ENCODE peak calls at places on chromosome 1, in seven cellular contexts. One of them, this sample, is unnamed.

GRCh38 chr1:43284065-43284464 is 1.3 kb downstream of the C1orf210 start:
- DNase-seq in T-helper 2 cell: no peak
- DNase-seq in stimulated activated CD8-positive, alpha-beta memory T cell treated with anti-CD3 and anti-CD28 coated beads, Interleukin-2, amount 100 ng/mL, for 48 hours: no peak
- DNase-seq in IMR-90: no peak
- DNase-seq in activated CD4-positive, alpha-beta T cell treated with anti-CD3 and anti-CD28 coated beads for 48 hours: no peak
- DNase-seq in GM04504: no peak
- DNase-seq in HuH-7: no peak
- DNase-seq in this sample: no peak

GRCh38 chr1:67390041-67390887 is 39.9 kb downstream of the SERBP1 start:
- DNase-seq in T-helper 2 cell: no peak
- DNase-seq in stimulated activated CD8-positive, alpha-beta memory T cell treated with anti-CD3 and anti-CD28 coated beads, Interleukin-2, amount 100 ng/mL, for 48 hours: no peak
- DNase-seq in IMR-90: peak
- DNase-seq in activated CD4-positive, alpha-beta T cell treated with anti-CD3 and anti-CD28 coated beads for 48 hours: no peak
- DNase-seq in GM04504: no peak
- DNase-seq in HuH-7: no peak
- DNase-seq in this sample: no peak

GRCh38 chr1:236989290-236990051 is 14.8 kb downstream of the MT1HL1 start:
- DNase-seq in T-helper 2 cell: no peak
- DNase-seq in stimulated activated CD8-positive, alpha-beta memory T cell treated with anti-CD3 and anti-CD28 coated beads, Interleukin-2, amount 100 ng/mL, for 48 hours: no peak
- DNase-seq in IMR-90: no peak
- DNase-seq in activated CD4-positive, alpha-beta T cell treated with anti-CD3 and anti-CD28 coated beads for 48 hours: no peak
- DNase-seq in GM04504: no peak
- DNase-seq in HuH-7: no peak
- DNase-seq in this sample: no peak

GRCh38 chr1:26317612-26318337 is at the start of gene CD52:
- DNase-seq in T-helper 2 cell: peak
- DNase-seq in stimulated activated CD8-positive, alpha-beta memory T cell treated with anti-CD3 and anti-CD28 coated beads, Interleukin-2, amount 100 ng/mL, for 48 hours: peak
- DNase-seq in IMR-90: no peak
- DNase-seq in activated CD4-positive, alpha-beta T cell treated with anti-CD3 and anti-CD28 coated beads for 48 hours: peak
- DNase-seq in GM04504: no peak
- DNase-seq in HuH-7: no peak
- DNase-seq in this sample: no peak

GRCh38 chr1:117070124-117070523 is 10.0 kb downstream of the TTF2 start:
- DNase-seq in T-helper 2 cell: no peak
- DNase-seq in stimulated activated CD8-positive, alpha-beta memory T cell treated with anti-CD3 and anti-CD28 coated beads, Interleukin-2, amount 100 ng/mL, for 48 hours: no peak
- DNase-seq in IMR-90: peak
- DNase-seq in activated CD4-positive, alpha-beta T cell treated with anti-CD3 and anti-CD28 coated beads for 48 hours: no peak
- DNase-seq in GM04504: no peak
- DNase-seq in HuH-7: no peak
- DNase-seq in this sample: no peak

GRCh38 chr1:234433563-234434285 is 45.3 kb downstream of the TARBP1 start:
- DNase-seq in T-helper 2 cell: no peak
- DNase-seq in stimulated activated CD8-positive, alpha-beta memory T cell treated with anti-CD3 and anti-CD28 coated beads, Interleukin-2, amount 100 ng/mL, for 48 hours: no peak
- DNase-seq in IMR-90: peak
- DNase-seq in activated CD4-positive, alpha-beta T cell treated with anti-CD3 and anti-CD28 coated beads for 48 hours: no peak
- DNase-seq in GM04504: no peak
- DNase-seq in HuH-7: no peak
- DNase-seq in this sample: no peak

GRCh38 chr1:99004270-99005141 is at the start of gene PLPPR5:
- DNase-seq in T-helper 2 cell: no peak
- DNase-seq in stimulated activated CD8-positive, alpha-beta memory T cell treated with anti-CD3 and anti-CD28 coated beads, Interleukin-2, amount 100 ng/mL, for 48 hours: no peak
- DNase-seq in IMR-90: peak
- DNase-seq in activated CD4-positive, alpha-beta T cell treated with anti-CD3 and anti-CD28 coated beads for 48 hours: peak
- DNase-seq in GM04504: no peak
- DNase-seq in HuH-7: peak
- DNase-seq in this sample: no peak

GRCh38 chr1:36966242-36966641 is 68.1 kb downstream of the GRIK3 start:
- DNase-seq in T-helper 2 cell: no peak
- DNase-seq in stimulated activated CD8-positive, alpha-beta memory T cell treated with anti-CD3 and anti-CD28 coated beads, Interleukin-2, amount 100 ng/mL, for 48 hours: no peak
- DNase-seq in IMR-90: peak
- DNase-seq in activated CD4-positive, alpha-beta T cell treated with anti-CD3 and anti-CD28 coated beads for 48 hours: peak
- DNase-seq in GM04504: no peak
- DNase-seq in HuH-7: peak
- DNase-seq in this sample: peak

GRCh38 chr1:219151467-219151866 is 22.2 kb upstream of the LYPLAL1 start:
- DNase-seq in T-helper 2 cell: no peak
- DNase-seq in stimulated activated CD8-positive, alpha-beta memory T cell treated with anti-CD3 and anti-CD28 coated beads, Interleukin-2, amount 100 ng/mL, for 48 hours: no peak
- DNase-seq in IMR-90: no peak
- DNase-seq in activated CD4-positive, alpha-beta T cell treated with anti-CD3 and anti-CD28 coated beads for 48 hours: no peak
- DNase-seq in GM04504: no peak
- DNase-seq in HuH-7: no peak
- DNase-seq in this sample: no peak